ENCODE peak calls at places on chromosomes 3 and 15, in four cellular contexts. One of them, this sample, is unnamed.
A peak's percentile ranks its signal among the peaks of the same experiment; 100 is the strongest.

GRCh38 chr3:69214241-69214640 is 91.8 kb upstream of the LMOD3 start:
- DNase-seq in GM12878: no peak
- DNase-seq in HepG2: no peak
- DNase-seq in K562: no peak
- DNase-seq in this sample: no peak

GRCh38 chr3:11636372-11636760 is 7.3 kb downstream of the VGLL4 start:
- DNase-seq in GM12878: no peak
- DNase-seq in HepG2: no peak
- DNase-seq in K562: no peak
- DNase-seq in this sample: no peak

GRCh38 chr15:55872471-55872870 is 120.9 kb downstream of the NEDD4 start:
- DNase-seq in GM12878: no peak
- DNase-seq in HepG2: no peak
- DNase-seq in K562: no peak
- DNase-seq in this sample: no peak

GRCh38 chr15:90664650-90665287 is 52.4 kb upstream of the BLM start:
- DNase-seq in GM12878: no peak
- DNase-seq in HepG2: peak; percentile 41
- DNase-seq in K562: peak; percentile 60
- DNase-seq in this sample: no peak

GRCh38 chr3:45105855-45106655 is 40.1 kb downstream of the CDCP1 start:
- DNase-seq in GM12878: no peak
- DNase-seq in HepG2: no peak
- DNase-seq in K562: peak; percentile 75
- DNase-seq in this sample: no peak

GRCh38 chr3:42688016-42688415 is 2.7 kb downstream of the KLHL40 start:
- DNase-seq in GM12878: no peak
- DNase-seq in HepG2: no peak
- DNase-seq in K562: no peak
- DNase-seq in this sample: no peak

GRCh38 chr3:66138336-66139234 is 82.2 kb upstream of the SLC25A26 start:
- DNase-seq in GM12878: no peak
- DNase-seq in HepG2: peak; percentile 65
- DNase-seq in K562: peak; percentile 34
- DNase-seq in this sample: peak; percentile 68

GRCh38 chr3:40663296-40663695 is 138.5 kb downstream of the ZNF621 start:
- DNase-seq in GM12878: no peak
- DNase-seq in HepG2: no peak
- DNase-seq in K562: no peak
- DNase-seq in this sample: no peak

GRCh38 chr3:50444782-50445181 is 58.7 kb downstream of the CACNA2D2 start:
- DNase-seq in GM12878: no peak
- DNase-seq in HepG2: no peak
- DNase-seq in K562: no peak
- DNase-seq in this sample: no peak
- TF ChIP-seq CBFB in GM12878: no peak
- TF ChIP-seq CBFB in HepG2: no peak
- TF ChIP-seq CBFB in K562: no peak
- TF ChIP-seq CBFB in this sample: no peak

DNA sequence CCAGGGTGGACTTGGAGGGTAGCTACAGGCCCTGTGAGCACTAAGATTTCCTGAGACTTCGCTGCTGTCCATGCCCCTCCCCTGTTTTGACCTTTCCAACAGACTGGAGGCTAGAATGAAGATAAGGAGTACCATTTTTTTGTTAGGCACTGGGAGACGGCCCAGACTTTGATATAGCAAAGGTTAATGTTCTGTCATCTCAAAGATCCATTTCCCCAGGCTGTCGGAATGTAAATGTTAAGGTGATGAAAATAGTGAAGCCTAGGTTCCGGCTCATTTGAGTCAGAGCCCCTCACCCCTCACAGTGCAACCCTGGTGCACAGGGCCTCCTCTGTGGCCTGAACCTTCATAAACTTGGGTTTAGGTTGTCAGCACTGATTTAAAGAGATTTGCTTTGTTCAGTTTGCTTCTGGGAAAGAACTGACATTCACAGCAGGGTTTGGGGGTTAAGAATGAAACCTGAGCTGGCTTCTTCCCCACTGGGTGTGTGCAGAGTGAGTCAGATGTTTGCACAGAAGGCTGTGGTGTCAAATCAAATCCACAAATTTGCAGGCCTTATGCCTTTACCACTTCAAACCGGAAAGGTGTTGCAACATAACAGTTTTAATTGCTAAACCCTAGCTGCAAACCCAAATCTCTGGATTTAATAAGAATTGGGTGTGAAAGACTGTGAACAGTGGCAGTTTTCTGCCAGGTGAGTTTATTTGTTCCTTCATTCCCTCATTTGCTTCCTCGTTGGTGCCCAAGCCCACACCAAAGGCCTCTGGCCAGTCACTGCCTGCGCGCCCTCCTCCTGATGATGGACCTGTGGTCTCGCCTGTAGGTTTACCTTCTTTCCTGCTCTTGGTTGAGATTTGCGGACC is 20.6 kb upstream of the KCTD6 start:
- DNase-seq in GM12878: no peak
- DNase-seq in HepG2: peak; percentile 95
- DNase-seq in K562: peak; percentile 58
- DNase-seq in this sample: no peak
- TF ChIP-seq CBFB in GM12878: no peak
- TF ChIP-seq CBFB in HepG2: peak; percentile 92
- TF ChIP-seq CBFB in K562: no peak
- TF ChIP-seq CBFB in this sample: no peak

GRCh38 chr3:127484601-127485388 is 105.7 kb downstream of the TPRA1 start:
- DNase-seq in GM12878: no peak
- DNase-seq in HepG2: no peak
- DNase-seq in K562: no peak
- DNase-seq in this sample: no peak
- TF ChIP-seq CBFB in GM12878: no peak
- TF ChIP-seq CBFB in HepG2: no peak
- TF ChIP-seq CBFB in K562: no peak
- TF ChIP-seq CBFB in this sample: no peak

GRCh38 chr15:98865397-98866339 is 141.9 kb downstream of the PGPEP1L start:
- DNase-seq in GM12878: no peak
- DNase-seq in HepG2: peak; percentile 28
- DNase-seq in K562: peak; percentile 74
- DNase-seq in this sample: peak; percentile 85

GRCh38 chr15:98863983-98864382 is 143.6 kb downstream of the PGPEP1L start:
- DNase-seq in GM12878: no peak
- DNase-seq in HepG2: no peak
- DNase-seq in K562: no peak
- DNase-seq in this sample: no peak

GRCh38 chr15:98868564-98868963 is 139.0 kb downstream of the PGPEP1L start:
- DNase-seq in GM12878: no peak
- DNase-seq in HepG2: no peak
- DNase-seq in K562: no peak
- DNase-seq in this sample: no peak

GRCh38 chr15:98870788-98871187 is 136.8 kb downstream of the PGPEP1L start:
- DNase-seq in GM12878: no peak
- DNase-seq in HepG2: no peak
- DNase-seq in K562: no peak
- DNase-seq in this sample: no peak

DNA sequence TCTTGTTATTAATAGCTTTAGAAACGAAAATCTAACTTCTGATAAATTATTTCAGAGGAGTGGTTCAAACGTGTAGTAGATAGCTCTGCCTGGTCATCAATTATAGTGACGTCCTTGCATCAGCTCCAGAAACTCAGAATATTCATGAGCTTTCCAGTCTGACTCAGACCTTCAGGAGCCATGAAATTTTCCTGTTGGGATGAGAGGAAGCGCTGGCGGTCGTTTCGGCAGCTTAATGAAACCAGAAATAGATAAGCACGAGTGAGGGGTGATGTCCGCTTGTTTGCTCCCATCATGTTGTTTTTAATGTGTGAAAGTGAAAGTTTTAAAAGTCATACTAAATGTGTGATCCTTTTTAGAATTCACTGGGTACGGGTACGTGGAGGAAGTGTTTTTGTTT is 141.1 kb downstream of the PGPEP1L start:
- DNase-seq in GM12878: no peak
- DNase-seq in HepG2: no peak
- DNase-seq in K562: no peak
- DNase-seq in this sample: no peak
- TF ChIP-seq CBFB in GM12878: no peak
- TF ChIP-seq CBFB in HepG2: no peak
- TF ChIP-seq CBFB in K562: no peak
- TF ChIP-seq CBFB in this sample: no peak

GRCh38 chr15:42457445-42458442 is 33.2 kb downstream of the ZNF106 start:
- DNase-seq in GM12878: peak; percentile 45
- DNase-seq in HepG2: no peak
- DNase-seq in K562: no peak
- DNase-seq in this sample: peak; percentile 80
- TF ChIP-seq CBFB in GM12878: no peak
- TF ChIP-seq CBFB in HepG2: no peak
- TF ChIP-seq CBFB in K562: no peak
- TF ChIP-seq CBFB in this sample: no peak

GRCh38 chr3:157336252-157337009 is 100.2 kb upstream of the PTX3 start:
- DNase-seq in GM12878: no peak
- DNase-seq in HepG2: no peak
- DNase-seq in K562: no peak
- DNase-seq in this sample: no peak
- TF ChIP-seq CBFB in GM12878: no peak
- TF ChIP-seq CBFB in HepG2: no peak
- TF ChIP-seq CBFB in K562: no peak
- TF ChIP-seq CBFB in this sample: no peak

DNA sequence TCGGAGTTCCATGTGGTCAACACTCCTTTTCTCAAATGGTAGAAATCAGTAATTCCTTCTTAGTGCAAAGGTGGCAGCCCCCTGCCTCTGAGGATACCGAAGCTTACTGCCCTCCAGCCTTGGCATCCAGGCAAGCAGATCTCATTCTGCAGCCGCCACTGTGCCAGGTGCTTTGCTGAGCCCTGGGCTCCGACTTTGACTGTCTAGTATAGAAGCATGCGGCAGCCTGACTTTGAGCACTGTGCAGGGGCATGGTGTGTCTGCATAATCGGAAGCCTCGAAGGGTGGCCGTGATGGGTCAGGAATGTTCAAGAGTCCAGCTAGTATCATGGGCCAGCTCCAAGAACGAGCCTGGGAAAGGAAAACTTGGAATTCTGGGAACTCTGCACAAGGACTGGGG is 39.7 kb downstream of the ABTB1 start:
- DNase-seq in GM12878: no peak
- DNase-seq in HepG2: no peak
- DNase-seq in K562: no peak
- DNase-seq in this sample: no peak
- TF ChIP-seq CBFB in GM12878: no peak
- TF ChIP-seq CBFB in HepG2: no peak
- TF ChIP-seq CBFB in K562: no peak
- TF ChIP-seq CBFB in this sample: no peak

This sample was measured in WTC11.